ENCODE peak calls at places on chromosomes 5 and 9, in four cellular contexts. One of them, this sample, is unnamed.

GRCh38 chr9:87643778-87644570 is 81.9 kb upstream of the CTSL start:
- DNase-seq in HCT116: no peak
- DNase-seq in HepG2: no peak
- DNase-seq in H1: no peak
- DNase-seq in this sample: no peak

GRCh38 chr5:1429501-1429900 is 15.7 kb downstream of the SLC6A3 start:
- DNase-seq in HCT116: no peak
- DNase-seq in HepG2: no peak
- DNase-seq in H1: no peak
- DNase-seq in this sample: peak

GRCh38 chr5:51843893-51844292 is 460.6 kb downstream of the ISL1 start:
- DNase-seq in HCT116: no peak
- DNase-seq in HepG2: no peak
- DNase-seq in H1: no peak
- DNase-seq in this sample: no peak

GRCh38 chr5:180785151-180785781 is 17.3 kb downstream of the MGAT1 start:
- DNase-seq in HCT116: no peak
- DNase-seq in HepG2: peak
- DNase-seq in H1: no peak
- DNase-seq in this sample: no peak

GRCh38 chr9:114467226-114467750 is 38.0 kb downstream of the WHRN start:
- DNase-seq in HCT116: no peak
- DNase-seq in HepG2: no peak
- DNase-seq in H1: no peak
- DNase-seq in this sample: no peak

GRCh38 chr5:113250341-113250953 is 184.3 kb downstream of the TSSK1B start:
- DNase-seq in HCT116: no peak
- DNase-seq in HepG2: no peak
- DNase-seq in H1: no peak
- DNase-seq in this sample: no peak

GRCh38 chr5:113505181-113505580 is 8.3 kb upstream of the YTHDC2 start:
- DNase-seq in HCT116: no peak
- DNase-seq in HepG2: peak
- DNase-seq in H1: no peak
- DNase-seq in this sample: no peak

GRCh38 chr5:139759219-139759721 is 36.3 kb upstream of the PSD2 start:
- DNase-seq in HCT116: no peak
- DNase-seq in HepG2: no peak
- DNase-seq in H1: no peak
- DNase-seq in this sample: no peak

GRCh38 chr5:76682395-76682794 is 33.5 kb upstream of the F2R start:
- DNase-seq in HCT116: no peak
- DNase-seq in HepG2: no peak
- DNase-seq in H1: no peak
- DNase-seq in this sample: no peak

GRCh38 chr5:3331819-3332218 is 263.8 kb upstream of the IRX1 start:
- DNase-seq in HCT116: no peak
- DNase-seq in HepG2: no peak
- DNase-seq in H1: no peak
- DNase-seq in this sample: no peak

GRCh38 chr9:79134654-79135053 is 437.1 kb upstream of the TLE4 start:
- DNase-seq in HCT116: peak
- DNase-seq in HepG2: no peak
- DNase-seq in H1: peak
- DNase-seq in this sample: no peak

GRCh38 chr9:88322906-88323566 is 65.2 kb upstream of the SPIN1 start:
- DNase-seq in HCT116: no peak
- DNase-seq in HepG2: no peak
- DNase-seq in H1: no peak
- DNase-seq in this sample: no peak

GRCh38 chr5:128539038-128539429 is 989 bp upstream of the FBN2 start:
- DNase-seq in HCT116: no peak
- DNase-seq in HepG2: no peak
- DNase-seq in H1: no peak
- DNase-seq in this sample: no peak

GRCh38 chr9:14533867-14534650 is 159.2 kb downstream of the ZDHHC21 start:
- DNase-seq in HCT116: no peak
- DNase-seq in HepG2: no peak
- DNase-seq in H1: no peak
- DNase-seq in this sample: no peak

GRCh38 chr5:17203329-17204132 is 13.9 kb upstream of the BASP1 start:
- DNase-seq in HCT116: peak
- DNase-seq in HepG2: peak
- DNase-seq in H1: no peak
- DNase-seq in this sample: peak

GRCh38 chr5:180084638-180085561 is 13.3 kb upstream of the RNF130 start:
- DNase-seq in HCT116: no peak
- DNase-seq in HepG2: peak
- DNase-seq in H1: peak
- DNase-seq in this sample: peak

GRCh38 chr5:82274343-82275266 is 3.5 kb downstream of the RPS23 start:
- DNase-seq in HCT116: no peak
- DNase-seq in HepG2: no peak
- DNase-seq in H1: peak
- DNase-seq in this sample: peak

GRCh38 chr9:110116543-110116885 is 91.4 kb downstream of the C9orf152 start:
- DNase-seq in HCT116: no peak
- DNase-seq in HepG2: no peak
- DNase-seq in H1: no peak
- DNase-seq in this sample: no peak

GRCh38 chr5:167425161-167425560 is 866.3 kb upstream of the WWC1 start:
- DNase-seq in HCT116: no peak
- DNase-seq in HepG2: no peak
- DNase-seq in H1: no peak
- DNase-seq in this sample: no peak

GRCh38 chr5:179222246-179223017 is 122.8 kb downstream of the ADAMTS2 start:
- DNase-seq in HCT116: no peak
- DNase-seq in HepG2: no peak
- DNase-seq in H1: no peak
- DNase-seq in this sample: no peak

GRCh38 chr5:76733049-76733417 is 17.1 kb downstream of the F2R start:
- DNase-seq in HCT116: no peak
- DNase-seq in HepG2: no peak
- DNase-seq in H1: no peak
- DNase-seq in this sample: no peak

GRCh38 chr5:173819521-173819920 is 68.6 kb upstream of the CPEB4 start:
- DNase-seq in HCT116: no peak
- DNase-seq in HepG2: no peak
- DNase-seq in H1: no peak
- DNase-seq in this sample: no peak

GRCh38 chr5:67809589-67809988 is 406.0 kb upstream of the PIK3R1 start:
- DNase-seq in HCT116: no peak
- DNase-seq in HepG2: no peak
- DNase-seq in H1: no peak
- DNase-seq in this sample: no peak

GRCh38 chr9:91395106-91395552 is 28.5 kb downstream of the NFIL3 start:
- DNase-seq in HCT116: no peak
- DNase-seq in HepG2: peak
- DNase-seq in H1: no peak
- DNase-seq in this sample: no peak

GRCh38 chr5:84080908-84081307 is 303.8 kb downstream of the EDIL3 start:
- DNase-seq in HCT116: no peak
- DNase-seq in HepG2: no peak
- DNase-seq in H1: no peak
- DNase-seq in this sample: no peak

GRCh38 chr5:59842999-59843398 is 50.5 kb downstream of the PDE4D start:
- DNase-seq in HCT116: no peak
- DNase-seq in HepG2: no peak
- DNase-seq in H1: no peak
- DNase-seq in this sample: no peak

GRCh38 chr9:26597542-26597941 is 295.1 kb downstream of the CAAP1 start:
- DNase-seq in HCT116: no peak
- DNase-seq in HepG2: no peak
- DNase-seq in H1: no peak
- DNase-seq in this sample: no peak

DNA sequence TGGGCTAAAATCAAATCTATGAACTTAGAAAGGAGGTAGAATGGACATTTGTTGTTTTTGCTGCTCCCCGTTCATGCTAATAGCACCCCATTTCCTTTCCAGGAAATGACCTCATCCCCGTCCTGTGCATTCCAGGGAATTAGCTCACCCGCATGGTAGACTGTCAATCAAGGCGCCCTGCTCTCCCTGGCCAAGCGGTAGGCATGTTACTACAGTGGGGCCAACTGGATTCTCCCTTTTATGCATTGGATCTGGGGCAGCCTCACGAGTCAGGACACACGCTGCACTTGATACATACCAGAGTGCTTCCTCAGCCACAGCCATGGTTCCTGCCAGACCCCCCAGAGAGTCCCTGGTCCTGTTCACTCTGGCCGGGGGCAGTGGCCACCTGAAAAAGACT is 111.0 kb upstream of the PTCH1 start:
- DNase-seq in HCT116: no peak
- DNase-seq in HepG2: no peak
- DNase-seq in H1: no peak
- DNase-seq in this sample: no peak
- TF ChIP-seq JUND in HCT116: no peak
- TF ChIP-seq JUND in HepG2: no peak
- TF ChIP-seq JUND in H1: no peak
- TF ChIP-seq JUND in this sample: no peak

DNA sequence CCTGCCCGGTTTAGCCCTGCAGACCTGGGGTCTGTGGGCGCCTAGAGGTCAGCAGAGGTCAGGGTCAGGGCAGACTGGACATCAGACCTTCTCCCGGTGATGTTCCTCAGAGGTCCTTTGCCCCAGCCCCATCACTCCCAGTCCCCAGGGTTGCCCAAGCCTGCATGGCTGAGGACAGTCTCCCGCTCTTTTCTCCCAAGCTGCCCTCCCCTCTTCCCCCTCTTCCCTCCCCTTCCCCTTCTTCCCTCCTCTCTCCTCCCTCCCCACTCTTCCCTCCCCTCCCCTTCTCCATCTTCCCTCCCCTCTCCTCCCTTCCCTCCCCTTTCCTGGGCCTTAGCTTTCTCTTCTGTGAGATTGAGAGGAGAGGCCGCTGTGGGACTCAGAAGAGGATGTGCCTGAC is 10.4 kb downstream of the LHX3 start:
- DNase-seq in HCT116: no peak
- DNase-seq in HepG2: no peak
- DNase-seq in H1: no peak
- DNase-seq in this sample: no peak
- TF ChIP-seq JUND in HCT116: no peak
- TF ChIP-seq JUND in HepG2: no peak
- TF ChIP-seq JUND in H1: no peak
- TF ChIP-seq JUND in this sample: no peak

GRCh38 chr5:35651002-35651756 is 33.5 kb downstream of the SPEF2 start:
- DNase-seq in HCT116: peak
- DNase-seq in HepG2: peak
- DNase-seq in H1: peak
- DNase-seq in this sample: peak
- TF ChIP-seq JUND in HCT116: no peak
- TF ChIP-seq JUND in HepG2: no peak
- TF ChIP-seq JUND in H1: no peak
- TF ChIP-seq JUND in this sample: no peak

GRCh38 chr5:124744170-124744911 is 2.1 kb downstream of the ZNF608 start:
- DNase-seq in HCT116: no peak
- DNase-seq in HepG2: no peak
- DNase-seq in H1: peak
- DNase-seq in this sample: no peak
- TF ChIP-seq JUND in HCT116: no peak
- TF ChIP-seq JUND in HepG2: no peak
- TF ChIP-seq JUND in H1: no peak
- TF ChIP-seq JUND in this sample: no peak

GRCh38 chr5:100905259-100905914 is 2.3 kb upstream of the ST8SIA4 start:
- DNase-seq in HCT116: no peak
- DNase-seq in HepG2: no peak
- DNase-seq in H1: no peak
- DNase-seq in this sample: no peak

GRCh38 chr5:100903036-100903887 is at the start of gene ST8SIA4:
- DNase-seq in HCT116: no peak
- DNase-seq in HepG2: no peak
- DNase-seq in H1: peak
- DNase-seq in this sample: no peak

GRCh38 chr5:100902406-100903035 is 561 bp downstream of the ST8SIA4 start:
- DNase-seq in HCT116: no peak
- DNase-seq in HepG2: no peak
- DNase-seq in H1: peak
- DNase-seq in this sample: no peak

GRCh38 chr5:100901851-100902341 is 1.2 kb downstream of the ST8SIA4 start:
- DNase-seq in HCT116: no peak
- DNase-seq in HepG2: no peak
- DNase-seq in H1: no peak
- DNase-seq in this sample: no peak

DNA sequence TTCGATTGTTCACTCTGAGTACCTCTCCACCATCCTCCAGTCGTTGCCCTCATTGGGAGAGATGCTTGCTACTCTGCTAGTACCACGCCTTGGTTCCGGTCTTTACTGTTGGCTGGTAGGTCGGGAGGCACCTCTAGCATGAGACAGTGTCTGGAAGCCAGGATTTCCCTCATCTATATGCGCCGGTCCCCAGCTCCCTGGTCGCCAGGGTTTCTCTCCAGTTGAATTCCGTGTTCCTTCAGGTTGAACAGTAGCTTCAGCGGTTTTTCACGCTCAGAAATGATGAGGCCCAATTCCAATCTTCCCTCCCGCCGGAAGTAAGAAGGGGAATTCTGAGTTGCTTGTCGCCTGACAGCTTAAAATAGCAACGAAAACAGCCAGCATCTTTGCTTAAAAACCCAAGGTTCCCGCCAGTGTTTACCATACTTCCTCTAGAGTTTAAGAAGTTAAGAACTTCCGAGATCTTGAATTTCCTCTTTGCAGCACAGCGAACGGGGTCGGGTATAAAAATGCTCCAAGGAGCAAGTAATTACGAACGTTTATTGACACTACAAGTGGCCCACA is 1.3 kb upstream of the ST8SIA4 start:
- DNase-seq in HCT116: no peak
- DNase-seq in HepG2: no peak
- DNase-seq in H1: no peak
- DNase-seq in this sample: no peak
- TF ChIP-seq JUND in HCT116: no peak
- TF ChIP-seq JUND in HepG2: no peak
- TF ChIP-seq JUND in H1: no peak
- TF ChIP-seq JUND in this sample: no peak

DNA sequence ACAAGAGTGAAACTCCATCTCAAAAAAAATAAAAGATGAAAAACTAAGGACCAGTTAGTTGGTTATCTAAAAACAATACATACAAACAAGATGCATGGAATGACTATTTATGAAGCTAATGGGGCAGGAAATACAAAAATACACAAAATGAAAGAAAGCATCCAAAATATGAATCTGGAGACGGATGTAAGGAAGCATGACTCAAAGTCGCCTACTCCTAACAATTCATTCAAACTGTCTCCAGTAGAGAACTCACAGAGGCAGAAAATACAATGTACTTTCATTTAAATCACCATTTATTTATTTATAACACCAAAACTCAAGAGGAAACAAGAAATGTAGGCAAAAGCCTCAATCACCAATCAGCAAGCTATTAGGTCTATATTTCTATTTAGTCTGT is 68.4 kb downstream of the SCAI start:
- DNase-seq in HCT116: no peak
- DNase-seq in HepG2: no peak
- DNase-seq in H1: no peak
- DNase-seq in this sample: no peak
- TF ChIP-seq JUND in HCT116: no peak
- TF ChIP-seq JUND in HepG2: no peak
- TF ChIP-seq JUND in H1: no peak
- TF ChIP-seq JUND in this sample: no peak

GRCh38 chr5:151156732-151157402 is 712 bp downstream of the ANXA6 start:
- DNase-seq in HCT116: no peak
- DNase-seq in HepG2: no peak
- DNase-seq in H1: peak
- DNase-seq in this sample: no peak
- TF ChIP-seq JUND in HCT116: no peak
- TF ChIP-seq JUND in HepG2: no peak
- TF ChIP-seq JUND in H1: no peak
- TF ChIP-seq JUND in this sample: no peak

This sample was measured in T47D.